ENCODE peak calls at places on chromosomes 12 and 14, in seven cellular contexts. One of them, this sample, is unnamed.

GRCh38 chr14:70808402-70809237 is 693 bp downstream of the MAP3K9 start:
- DNase-seq in right cardiac atrium: peak; percentile 28
- DNase-seq in PC-9: peak; percentile 51
- DNase-seq in GM23338: peak; percentile 71
- DNase-seq in right atrium auricular region: no peak
- DNase-seq in IMR-90: no peak
- DNase-seq in mesenchymal stem cell: no peak
- DNase-seq in this sample: peak; percentile 47

GRCh38 chr12:69211172-69211571 is 28.2 kb upstream of the CPSF6 start:
- DNase-seq in PC-9: no peak
- DNase-seq in GM23338: no peak
- DNase-seq in IMR-90: no peak
- DNase-seq in mesenchymal stem cell: no peak
- DNase-seq in right cardiac atrium: no peak
- DNase-seq in right atrium auricular region: no peak
- DNase-seq in this sample: no peak

GRCh38 chr12:29725587-29726320 is 58.0 kb downstream of the TMTC1 start:
- DNase-seq in mesenchymal stem cell: peak; percentile 66
- DNase-seq in PC-9: no peak
- DNase-seq in GM23338: no peak
- DNase-seq in IMR-90: peak; percentile 70
- DNase-seq in right atrium auricular region: peak; percentile 70
- DNase-seq in right cardiac atrium: peak; percentile 69
- DNase-seq in this sample: peak; percentile 37

GRCh38 chr14:25121342-25122129 is 71.6 kb upstream of the STXBP6 start:
- DNase-seq in GM23338: peak; percentile 23
- DNase-seq in right atrium auricular region: peak; percentile 70
- DNase-seq in IMR-90: peak; percentile 92
- DNase-seq in mesenchymal stem cell: peak; percentile 80
- DNase-seq in PC-9: peak; percentile 38
- DNase-seq in right cardiac atrium: no peak
- DNase-seq in this sample: peak; percentile 87

GRCh38 chr12:4918950-4919660 is 9.4 kb downstream of the KCNA1 start:
- DNase-seq in right atrium auricular region: no peak
- DNase-seq in mesenchymal stem cell: no peak
- DNase-seq in right cardiac atrium: no peak
- DNase-seq in IMR-90: no peak
- DNase-seq in PC-9: no peak
- DNase-seq in GM23338: no peak
- DNase-seq in this sample: no peak

GRCh38 chr14:28020112-28020511 is 746.5 kb upstream of the FOXG1 start:
- DNase-seq in right atrium auricular region: no peak
- DNase-seq in PC-9: no peak
- DNase-seq in IMR-90: no peak
- DNase-seq in mesenchymal stem cell: no peak
- DNase-seq in GM23338: no peak
- DNase-seq in right cardiac atrium: no peak
- DNase-seq in this sample: no peak

GRCh38 chr12:1872448-1872847 is 46.0 kb downstream of the CACNA2D4 start:
- DNase-seq in IMR-90: no peak
- DNase-seq in right cardiac atrium: no peak
- DNase-seq in mesenchymal stem cell: no peak
- DNase-seq in right atrium auricular region: peak; percentile 40
- DNase-seq in GM23338: no peak
- DNase-seq in PC-9: no peak
- DNase-seq in this sample: no peak

GRCh38 chr14:44782775-44783238 is 178.9 kb downstream of the KLHL28 start:
- DNase-seq in mesenchymal stem cell: no peak
- DNase-seq in IMR-90: peak; percentile 80
- DNase-seq in right atrium auricular region: no peak
- DNase-seq in PC-9: no peak
- DNase-seq in right cardiac atrium: no peak
- DNase-seq in GM23338: no peak
- DNase-seq in this sample: no peak

GRCh38 chr12:132827763-132828703 is 636 bp downstream of the GOLGA3 start:
- DNase-seq in mesenchymal stem cell: peak; percentile 79
- DNase-seq in GM23338: peak; percentile 24
- DNase-seq in right cardiac atrium: peak; percentile 41
- DNase-seq in right atrium auricular region: no peak
- DNase-seq in PC-9: peak; percentile 29
- DNase-seq in IMR-90: peak; percentile 84
- DNase-seq in this sample: peak; percentile 94

GRCh38 chr12:22812531-22812930 is 187.6 kb downstream of the ETNK1 start:
- DNase-seq in IMR-90: no peak
- DNase-seq in mesenchymal stem cell: no peak
- DNase-seq in GM23338: no peak
- DNase-seq in right atrium auricular region: no peak
- DNase-seq in PC-9: no peak
- DNase-seq in right cardiac atrium: no peak
- DNase-seq in this sample: no peak

GRCh38 chr14:74856366-74856765 is 19.6 kb downstream of the PROX2 start:
- DNase-seq in PC-9: no peak
- DNase-seq in mesenchymal stem cell: no peak
- DNase-seq in right cardiac atrium: no peak
- DNase-seq in right atrium auricular region: no peak
- DNase-seq in GM23338: no peak
- DNase-seq in IMR-90: no peak
- DNase-seq in this sample: no peak

GRCh38 chr12:121933522-121934317 is 15.3 kb downstream of the CFAP251 start:
- DNase-seq in mesenchymal stem cell: peak; percentile 77
- DNase-seq in GM23338: peak; percentile 83
- DNase-seq in right atrium auricular region: no peak
- DNase-seq in PC-9: no peak
- DNase-seq in IMR-90: peak; percentile 42
- DNase-seq in right cardiac atrium: no peak
- DNase-seq in this sample: no peak

GRCh38 chr14:95562892-95563685 is 28.2 kb downstream of the GLRX5 start:
- DNase-seq in IMR-90: peak; percentile 16
- DNase-seq in mesenchymal stem cell: peak; percentile 39
- DNase-seq in right atrium auricular region: no peak
- DNase-seq in PC-9: no peak
- DNase-seq in GM23338: no peak
- DNase-seq in right cardiac atrium: no peak
- DNase-seq in this sample: no peak

GRCh38 chr12:121579190-121579791 is 1.5 kb downstream of the KDM2B start:
- DNase-seq in mesenchymal stem cell: peak; percentile 50
- DNase-seq in GM23338: peak; percentile 73
- DNase-seq in IMR-90: no peak
- DNase-seq in right cardiac atrium: no peak
- DNase-seq in PC-9: no peak
- DNase-seq in right atrium auricular region: no peak
- DNase-seq in this sample: peak; percentile 87

GRCh38 chr12:109512608-109513007 is 35.2 kb downstream of the UBE3B start:
- DNase-seq in right atrium auricular region: no peak
- DNase-seq in PC-9: no peak
- DNase-seq in GM23338: no peak
- DNase-seq in mesenchymal stem cell: peak; percentile 21
- DNase-seq in IMR-90: peak; percentile 11
- DNase-seq in right cardiac atrium: no peak
- DNase-seq in this sample: no peak

GRCh38 chr12:50764861-50765324 is 992 bp downstream of the ATF1 start:
- DNase-seq in PC-9: no peak
- DNase-seq in GM23338: no peak
- DNase-seq in right cardiac atrium: no peak
- DNase-seq in right atrium auricular region: no peak
- DNase-seq in IMR-90: peak; percentile 35
- DNase-seq in mesenchymal stem cell: peak; percentile 62
- DNase-seq in this sample: peak; percentile 78

GRCh38 chr12:3150820-3151590 is 73.8 kb downstream of the TSPAN9 start:
- DNase-seq in right atrium auricular region: no peak
- DNase-seq in PC-9: no peak
- DNase-seq in mesenchymal stem cell: peak; percentile 45
- DNase-seq in IMR-90: peak; percentile 48
- DNase-seq in GM23338: peak; percentile 63
- DNase-seq in right cardiac atrium: no peak
- DNase-seq in this sample: peak; percentile 91

GRCh38 chr14:34718750-34719304 is 4.4 kb upstream of the CFL2 start:
- DNase-seq in mesenchymal stem cell: peak; percentile 60
- DNase-seq in right atrium auricular region: no peak
- DNase-seq in IMR-90: peak; percentile 74
- DNase-seq in right cardiac atrium: no peak
- DNase-seq in PC-9: no peak
- DNase-seq in GM23338: no peak
- DNase-seq in this sample: peak; percentile 91

DNA sequence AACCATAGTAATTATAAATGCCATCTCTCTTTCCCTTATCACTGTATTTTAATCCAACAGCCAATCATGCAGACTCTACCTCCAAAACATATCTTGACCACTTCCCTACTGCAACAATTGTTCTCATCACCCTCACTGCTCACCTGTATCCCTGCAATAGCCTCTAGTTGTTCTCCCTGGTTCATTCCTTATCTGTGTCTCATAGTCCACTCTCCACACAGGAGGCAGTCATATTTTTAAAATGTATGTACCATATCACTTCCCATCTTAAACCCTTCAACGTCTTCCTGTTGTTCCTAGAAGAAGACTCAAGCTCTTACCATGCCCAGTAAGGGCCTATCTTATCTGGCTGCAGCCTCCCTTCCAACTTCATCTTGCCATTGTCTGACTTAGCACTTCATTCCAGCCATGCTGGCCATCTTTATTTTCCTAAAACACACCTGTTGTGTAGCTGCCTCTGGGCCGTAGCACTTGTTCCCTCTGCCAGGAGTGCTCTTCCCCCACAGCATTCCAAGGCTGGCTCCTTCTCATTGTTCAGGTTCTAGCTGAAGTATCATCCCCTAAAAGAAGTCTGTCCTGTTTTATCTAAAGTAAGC is 27.8 kb upstream of the BHLHE41 start:
- DNase-seq in mesenchymal stem cell: peak; percentile 18
- DNase-seq in PC-9: no peak
- DNase-seq in IMR-90: no peak
- DNase-seq in right cardiac atrium: no peak
- DNase-seq in right atrium auricular region: no peak
- DNase-seq in GM23338: no peak
- DNase-seq in this sample: no peak
- H3K27ac ChIP-seq in mesenchymal stem cell: peak overlapping the region; percentile 52
- H3K27ac ChIP-seq in PC-9: peak overlapping the region; percentile 64
- H3K27ac ChIP-seq in IMR-90: no peak overlapping the region
- H3K27ac ChIP-seq in right cardiac atrium: peak overlapping the region; percentile 76
- H3K27ac ChIP-seq in right atrium auricular region: peak overlapping the region; percentile 79
- H3K27ac ChIP-seq in GM23338: no peak overlapping the region
- H3K27ac ChIP-seq in this sample: peak overlapping the region; percentile 62

GRCh38 chr14:104932676-104933631 is 8.3 kb downstream of the PLD4 start:
- DNase-seq in IMR-90: peak; percentile 70
- DNase-seq in right atrium auricular region: peak; percentile 81
- DNase-seq in PC-9: peak; percentile 77
- DNase-seq in right cardiac atrium: peak; percentile 91
- DNase-seq in mesenchymal stem cell: peak; percentile 67
- DNase-seq in GM23338: peak; percentile 87
- DNase-seq in this sample: peak; percentile 100
- H3K27ac ChIP-seq in IMR-90: peak overlapping the region; percentile 16
- H3K27ac ChIP-seq in right atrium auricular region: peak overlapping the region; percentile 8
- H3K27ac ChIP-seq in PC-9: no peak overlapping the region
- H3K27ac ChIP-seq in right cardiac atrium: no peak overlapping the region
- H3K27ac ChIP-seq in mesenchymal stem cell: no peak overlapping the region
- H3K27ac ChIP-seq in GM23338: no peak overlapping the region
- H3K27ac ChIP-seq in this sample: no peak overlapping the region

GRCh38 chr14:24075485-24076301 is 4.3 kb downstream of the CPNE6 start:
- DNase-seq in mesenchymal stem cell: no peak
- DNase-seq in PC-9: no peak
- DNase-seq in GM23338: no peak
- DNase-seq in IMR-90: no peak
- DNase-seq in right atrium auricular region: no peak
- DNase-seq in right cardiac atrium: no peak
- DNase-seq in this sample: no peak
- H3K27ac ChIP-seq in mesenchymal stem cell: no peak overlapping the region
- H3K27ac ChIP-seq in PC-9: no peak overlapping the region
- H3K27ac ChIP-seq in GM23338: no peak overlapping the region
- H3K27ac ChIP-seq in IMR-90: no peak overlapping the region
- H3K27ac ChIP-seq in right atrium auricular region: no peak overlapping the region
- H3K27ac ChIP-seq in right cardiac atrium: no peak overlapping the region
- H3K27ac ChIP-seq in this sample: no peak overlapping the region

GRCh38 chr14:91410781-91411536 is 6.7 kb downstream of the CCDC88C start:
- DNase-seq in IMR-90: no peak
- DNase-seq in right atrium auricular region: no peak
- DNase-seq in mesenchymal stem cell: no peak
- DNase-seq in PC-9: no peak
- DNase-seq in GM23338: no peak
- DNase-seq in right cardiac atrium: no peak
- DNase-seq in this sample: peak; percentile 80
- H3K27ac ChIP-seq in IMR-90: no peak overlapping the region
- H3K27ac ChIP-seq in right atrium auricular region: no peak overlapping the region
- H3K27ac ChIP-seq in mesenchymal stem cell: no peak overlapping the region
- H3K27ac ChIP-seq in PC-9: no peak overlapping the region
- H3K27ac ChIP-seq in GM23338: no peak overlapping the region
- H3K27ac ChIP-seq in right cardiac atrium: no peak overlapping the region
- H3K27ac ChIP-seq in this sample: no peak overlapping the region